ENCODE peak calls at places on chromosomes 16 and 17, in ten cellular contexts. K is T-helper 17 cell; P is left colon; Q is effector CD4-positive, alpha-beta T cell; Y is stimulated activated CD8-positive, alpha-beta memory T cell treated with anti-CD3 and anti-CD28 coated beads, Interleukin-4, amount 100 ng/mL, for 24 hours; J is lower lobe of right lung; R is NCI-H774; U is WTC11; S is iris pigment epithelial cell; H is HT1080. B is an unnamed sample.

GRCh38 chr17:29883497-29883896 is 46.5 kb downstream of the SSH2 start:
- DNase-seq in H (peak; percentile 20), Q (no peak), J (no peak), P (no peak), U (no peak), R (no peak), Y (no peak), K (no peak), S (peak; percentile 21), B (no peak)

GRCh38 chr16:29307598-29308507 is 98.7 kb downstream of the NPIPB11 start:
- DNase-seq in P (no peak), J (no peak), H (peak; percentile 41), Q (no peak), S (peak; percentile 71), K (no peak), R (no peak), U (no peak), Y (no peak), B (no peak)

GRCh38 chr16:51818342-51818944 is 667.4 kb upstream of the SALL1 start:
- DNase-seq in P (no peak), U (peak; percentile 80), K (no peak), Q (no peak), R (peak; percentile 34), H (peak; percentile 33), S (peak; percentile 78), J (no peak), Y (no peak), B (peak; percentile 44)

GRCh38 chr17:6666077-6666521 is 14.5 kb downstream of the C17orf100 start:
- DNase-seq in R (peak; percentile 13), U (peak; percentile 78), Y (no peak), H (peak; percentile 65), P (peak; percentile 60), J (peak; percentile 72), Q (peak; percentile 11), K (peak; percentile 15), S (peak; percentile 76), B (peak; percentile 74)

GRCh38 chr17:76734080-76734840 is 2.9 kb downstream of the SRSF2 start:
- DNase-seq in Q (no peak), J (no peak), S (peak; percentile 65), P (no peak), Y (no peak), K (no peak), U (no peak), H (peak; percentile 39), R (no peak), B (no peak)

GRCh38 chr17:75011788-75012319 is 616 bp upstream of the MRPL58 start:
- DNase-seq in S (peak; percentile 82), J (no peak), K (no peak), U (no peak), Q (no peak), P (peak; percentile 80), R (peak; percentile 52), H (no peak), Y (no peak), B (no peak)

GRCh38 chr16:47019563-47019962 is 46.1 kb upstream of the DNAJA2 start:
- DNase-seq in Q (no peak), S (peak; percentile 15), J (no peak), R (no peak), P (no peak), H (no peak), Y (no peak), U (no peak), K (no peak), B (no peak)

GRCh38 chr17:6938637-6939036 is 57.2 kb upstream of the ALOX12 start:
- DNase-seq in R (no peak), Q (no peak), Y (no peak), P (no peak), H (no peak), J (no peak), U (no peak), K (no peak), S (no peak), B (no peak)

GRCh38 chr17:65064452-65065019 is 8.0 kb upstream of the GNA13 start:
- DNase-seq in H (peak; percentile 73), R (no peak), P (no peak), K (no peak), U (no peak), J (no peak), Q (no peak), S (peak; percentile 71), Y (no peak), B (peak; percentile 96)

GRCh38 chr17:53932386-53932785 is 109.7 kb downstream of the KIF2B start:
- DNase-seq in Q (no peak), K (no peak), R (no peak), P (no peak), Y (no peak), H (no peak), U (no peak), J (no peak), S (no peak), B (no peak)

GRCh38 chr17:74924250-74924948 is at the start of gene OTOP2:
- DNase-seq in R (no peak), J (peak; percentile 73), Q (no peak), S (no peak), U (peak; percentile 24), P (no peak), H (no peak), Y (no peak), K (no peak), B (no peak)

GRCh38 chr16:31297496-31297895 is 37.7 kb downstream of the ITGAM start:
- DNase-seq in Y (no peak), H (no peak), R (no peak), P (no peak), J (no peak), K (no peak), U (no peak), Q (no peak), S (no peak), B (no peak)

GRCh38 chr16:9499921-9500593 is 408.6 kb downstream of the HAPSTR1 start:
- DNase-seq in J (peak; percentile 45), Q (no peak), H (no peak), R (no peak), S (no peak), U (peak; percentile 54), P (no peak), Y (no peak), K (no peak), B (no peak)

GRCh38 chr17:31917065-31917529 is 15.6 kb upstream of the UTP6 start:
- DNase-seq in J (no peak), S (peak; percentile 3), P (no peak), H (no peak), Y (no peak), K (no peak), R (no peak), U (no peak), Q (no peak), B (no peak)

GRCh38 chr16:11755022-11755760 is 12.5 kb upstream of the TXNDC11 start:
- DNase-seq in H (no peak), U (no peak), R (no peak), Y (no peak), S (no peak), Q (no peak), K (no peak), P (no peak), J (no peak), B (no peak)

GRCh38 chr17:29089601-29090044 is 46.7 kb downstream of the PIPOX start:
- DNase-seq in S (no peak), H (no peak), K (no peak), R (no peak), U (no peak), Q (no peak), P (no peak), J (no peak), Y (no peak), B (no peak)

GRCh38 chr17:39605492-39606433 is 2.0 kb downstream of the NEUROD2 start:
- DNase-seq in S (no peak), R (no peak), H (no peak), J (no peak), K (no peak), Q (no peak), Y (no peak), P (no peak), U (peak; percentile 48), B (peak; percentile 61)

GRCh38 chr17:69154267-69154666 is 12.6 kb upstream of the ABCA6 start:
- DNase-seq in Y (no peak), J (no peak), U (no peak), P (no peak), R (no peak), K (no peak), S (no peak), Q (no peak), H (no peak), B (no peak)

GRCh38 chr17:1256699-1257098 is 13.5 kb upstream of the BHLHA9 start:
- DNase-seq in H (no peak), J (no peak), P (no peak), Y (no peak), K (no peak), U (no peak), R (no peak), S (no peak), Q (no peak), B (no peak)

GRCh38 chr16:24098896-24099295 is 157.2 kb upstream of the CACNG3 start:
- DNase-seq in R (no peak), Q (no peak), Y (no peak), S (no peak), K (no peak), J (no peak), H (no peak), P (no peak), U (no peak), B (no peak)

GRCh38 chr16:66706506-66706880 is 9.9 kb upstream of the CMTM4 start:
- DNase-seq in Y (no peak), S (no peak), R (no peak), P (peak; percentile 60), Q (no peak), K (no peak), U (no peak), J (no peak), H (no peak), B (no peak)

GRCh38 chr17:55769625-55770000 is 18.8 kb downstream of the PCTP start:
- DNase-seq in H (peak; percentile 18), S (peak; percentile 87), Q (no peak), K (no peak), P (no peak), R (no peak), Y (no peak), J (no peak), U (no peak), B (peak; percentile 74)

GRCh38 chr17:76500074-76500744 is 1.0 kb downstream of the RHBDF2 start:
- DNase-seq in P (no peak), R (no peak), Q (no peak), K (no peak), U (no peak), Y (no peak), H (no peak), S (no peak), J (peak; percentile 57), B (peak; percentile 38)

GRCh38 chr17:59111539-59111938 is 4.9 kb upstream of the TRIM37 start:
- DNase-seq in H (no peak), K (no peak), P (no peak), J (no peak), R (no peak), U (no peak), Y (no peak), Q (no peak), S (no peak), B (no peak)

GRCh38 chr17:6423931-6424330 is 11.0 kb downstream of the AIPL1 start:
- DNase-seq in U (no peak), J (no peak), H (no peak), P (no peak), S (no peak), K (no peak), R (no peak), Q (no peak), Y (no peak), B (no peak)

GRCh38 chr17:49434821-49435581 is 20.3 kb upstream of the PHB1 start:
- DNase-seq in J (no peak), K (peak; percentile 50), H (peak; percentile 49), Q (no peak), Y (peak; percentile 9), U (peak; percentile 87), R (no peak), P (no peak), S (peak; percentile 45), B (peak; percentile 39)

GRCh38 chr17:69812240-69812837 is 262.7 kb upstream of the KCNJ16 start:
- DNase-seq in P (no peak), H (no peak), U (no peak), Y (no peak), S (peak; percentile 66), R (no peak), Q (no peak), K (no peak), J (no peak), B (peak; percentile 78)

GRCh38 chr16:16041196-16041892 is 91.9 kb downstream of the ABCC1 start:
- DNase-seq in K (no peak), J (no peak), Y (no peak), P (no peak), H (no peak), R (no peak), Q (no peak), S (no peak), U (peak; percentile 53), B (no peak)

B was measured in mammary epithelial cell.